ENCODE peak calls at places on chromosomes 11 and 22, in four cellular contexts. J, K, Y and R are unnamed samples.

GRCh38 chr11:35531246-35531645 is 5.8 kb upstream of the PAMR1 start:
- DNase-seq in J (no peak), K (no peak), Y (no peak), R (no peak)

GRCh38 chr11:75014129-75014528 is 25.4 kb downstream of the NEU3 start:
- DNase-seq in Y (no peak), K (no peak), J (peak), R (no peak)

GRCh38 chr22:20429254-20430100 is 8.1 kb downstream of the SCARF2 start:
- DNase-seq in Y (no peak), J (peak), K (peak), R (peak)

GRCh38 chr11:8209208-8209807 is 40.5 kb upstream of the RIC3 start:
- DNase-seq in J (peak), K (no peak), Y (no peak), R (no peak)

GRCh38 chr11:1827095-1827797 is 7.5 kb upstream of the SYT8 start:
- DNase-seq in K (no peak), J (no peak), Y (no peak), R (no peak)

GRCh38 chr22:36285017-36285416 is 32.1 kb downstream of the APOL1 start:
- DNase-seq in Y (no peak), K (no peak), J (no peak), R (no peak)

GRCh38 chr22:49204599-49205214 is 623.0 kb downstream of the BRD1 start:
- DNase-seq in K (no peak), J (no peak), Y (no peak), R (no peak)

GRCh38 chr11:12798609-12799011 is 124.4 kb downstream of the TEAD1 start:
- DNase-seq in Y (no peak), K (no peak), J (no peak), R (no peak)

GRCh38 chr22:39666495-39666894 is 95.9 kb downstream of the CACNA1I start:
- DNase-seq in Y (no peak), J (no peak), K (no peak), R (no peak)

GRCh38 chr22:36221799-36222751 is 17.3 kb downstream of the APOL2 start:
- DNase-seq in Y (no peak), K (no peak), J (peak), R (no peak)

GRCh38 chr11:130218501-130218900 is 58.9 kb downstream of the ST14 start:
- DNase-seq in J (no peak), K (no peak), Y (no peak), R (no peak)

GRCh38 chr11:71454470-71455113 is 1.6 kb downstream of the NADSYN1 start:
- DNase-seq in Y (no peak), J (no peak), K (no peak), R (no peak)

GRCh38 chr11:2700415-2701211 is 819 bp upstream of the KCNQ1OT1 start:
- DNase-seq in Y (peak), K (no peak), J (peak), R (no peak)

GRCh38 chr11:10674991-10675440 is 18.5 kb downstream of the IRAG1 start:
- DNase-seq in Y (no peak), K (no peak), J (no peak), R (no peak)

GRCh38 chr22:17733484-17733883 is 40.8 kb downstream of the BID start:
- DNase-seq in J (no peak), Y (no peak), K (no peak), R (no peak)

GRCh38 chr11:58905716-58906547 is 33.4 kb upstream of the GLYATL1 start:
- DNase-seq in J (no peak), K (no peak), Y (no peak), R (no peak)
- TF ChIP-seq POLR2AphosphoS5 in J (no peak), K (no peak), Y (no peak), R (no peak)

DNA sequence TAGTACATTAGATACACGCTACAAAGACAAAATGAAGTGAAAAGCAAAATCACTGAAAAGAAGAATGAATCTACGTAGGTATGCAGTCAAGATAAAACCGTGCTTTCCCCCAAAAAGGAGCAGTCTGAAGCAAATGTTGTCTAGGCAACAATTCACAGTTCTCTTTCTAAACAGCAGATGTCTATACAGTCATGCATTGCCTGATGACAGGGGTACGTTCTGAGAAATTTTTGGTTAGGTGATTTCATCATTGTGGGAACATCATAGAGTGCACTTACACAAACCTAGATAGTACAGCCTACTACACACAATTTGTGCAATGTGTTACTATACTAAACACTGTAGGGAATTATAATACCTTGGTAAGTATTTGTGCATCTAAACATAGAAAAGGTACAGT is 18.2 kb downstream of the JHY start:
- DNase-seq in Y (no peak), K (no peak), J (no peak), R (no peak)
- TF ChIP-seq SPI1 in Y (no peak), K (no peak), J (no peak), R (no peak)

GRCh38 chr22:28142361-28142801 is 223.3 kb upstream of the PITPNB start:
- DNase-seq in K (no peak), Y (no peak), J (no peak), R (no peak)
- TF ChIP-seq POLR2AphosphoS5 in K (no peak), Y (no peak), J (no peak), R (no peak)

DNA sequence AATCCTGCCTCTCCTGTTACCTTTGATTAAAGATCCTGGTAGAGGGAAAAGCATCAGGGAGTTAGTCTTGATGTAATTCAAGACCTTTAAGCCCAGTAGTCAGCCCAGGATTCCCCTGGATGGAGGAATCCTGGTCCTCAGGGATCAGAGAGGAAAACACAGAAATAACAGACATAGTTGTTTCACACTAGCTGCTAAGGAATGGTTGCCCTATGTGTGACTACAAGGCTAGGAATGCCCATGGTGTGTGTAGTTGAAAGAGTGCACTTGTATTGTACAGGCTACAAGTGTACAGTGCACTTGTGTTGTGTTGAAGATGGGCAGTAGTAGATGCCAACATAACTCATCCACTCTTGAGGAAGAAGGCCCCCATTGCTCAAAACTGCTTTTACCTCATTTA is 226.8 kb downstream of the AASDHPPT start:
- DNase-seq in J (no peak), K (no peak), Y (no peak), R (no peak)
- TF ChIP-seq SPI1 in J (no peak), K (no peak), Y (no peak), R (no peak)

DNA sequence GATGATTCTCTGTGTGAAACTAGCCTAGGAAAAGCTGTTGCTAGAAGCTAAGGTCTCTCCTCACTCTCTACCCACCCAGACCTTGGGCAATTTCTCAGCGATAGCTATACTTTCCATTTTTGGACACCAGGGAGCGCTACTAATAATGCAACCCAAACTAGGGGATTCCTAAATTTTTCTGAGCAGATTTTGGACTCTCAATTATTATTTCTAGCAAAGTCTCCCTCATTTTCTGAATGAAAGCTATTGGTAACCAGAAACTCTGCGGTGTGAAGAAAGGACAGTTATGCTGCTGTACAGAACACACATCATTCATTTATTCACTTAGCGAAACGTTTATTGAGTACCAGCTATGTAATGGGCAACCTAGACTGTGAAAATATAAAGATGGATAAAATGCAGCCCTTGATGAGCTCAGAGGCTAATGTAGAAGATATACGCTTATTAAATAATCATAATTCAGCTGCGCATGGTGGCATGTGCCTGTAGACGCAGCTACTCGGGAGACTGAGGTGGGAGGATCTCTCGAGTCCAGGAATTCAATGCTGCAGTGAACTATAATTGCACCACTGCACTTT is 6.1 kb upstream of the STIM1 start:
- DNase-seq in K (no peak), J (peak), Y (no peak), R (no peak)
- TF ChIP-seq POLR2AphosphoS5 in K (no peak), J (no peak), Y (no peak), R (no peak)